ENCODE peak calls at places on chromosome 18, in nine cellular contexts. U, K, M, N, T, Y, F, V and G are unnamed samples.
A peak's percentile ranks its signal among the peaks of the same experiment; 100 is the strongest.

GRCh38 chr18:75439356-75439755 is 11.9 kb upstream of the SMIM21 start:
- DNase-seq in U (no peak), K (no peak), M (no peak), N (no peak), T (no peak), Y (no peak), F (no peak), V (no peak), G (no peak)

GRCh38 chr18:60740313-60740712 is 367.7 kb upstream of the MC4R start:
- DNase-seq in U (no peak), K (no peak), M (no peak), N (no peak), T (no peak), Y (no peak), F (no peak), V (no peak), G (no peak)

GRCh38 chr18:59514193-59514592 is 155.1 kb upstream of the LMAN1 start:
- DNase-seq in U (no peak), K (peak; percentile 33), M (no peak), N (peak; percentile 8), T (peak; percentile 71), Y (no peak), F (no peak), V (peak; percentile 76), G (no peak)

GRCh38 chr18:78538669-78539440 is 440.8 kb upstream of the SALL3 start:
- DNase-seq in U (no peak), K (no peak), M (no peak), N (no peak), T (no peak), Y (no peak), F (no peak), V (no peak), G (no peak)

GRCh38 chr18:35662293-35663062 is 80.9 kb downstream of the GALNT1 start:
- DNase-seq in U (peak; percentile 7), K (no peak), M (no peak), N (no peak), T (no peak), Y (no peak), F (no peak), V (no peak), G (no peak)

GRCh38 chr18:79416677-79417052 is 20.9 kb downstream of the NFATC1 start:
- DNase-seq in U (no peak), K (no peak), M (no peak), N (no peak), T (no peak), Y (no peak), F (no peak), V (no peak), G (no peak)

GRCh38 chr18:7576685-7577084 is 9.6 kb downstream of the PTPRM start:
- DNase-seq in U (no peak), K (no peak), M (no peak), N (no peak), T (no peak), Y (peak; percentile 34), F (no peak), V (no peak), G (no peak)

GRCh38 chr18:48828713-48829442 is 121.9 kb downstream of the SMAD7 start:
- DNase-seq in U (no peak), K (peak; percentile 30), M (no peak), N (peak; percentile 21), T (peak; percentile 58), Y (no peak), F (no peak), V (no peak), G (no peak)

GRCh38 chr18:52310651-52311050 is 29.3 kb upstream of the DCC start:
- DNase-seq in U (no peak), K (no peak), M (no peak), N (no peak), T (no peak), Y (no peak), F (no peak), V (no peak), G (no peak)

GRCh38 chr18:53991202-53991601 is 233.3 kb downstream of the MBD2 start:
- DNase-seq in U (no peak), K (no peak), M (no peak), N (no peak), T (no peak), Y (peak; percentile 60), F (no peak), V (no peak), G (no peak)

GRCh38 chr18:9469700-9470099 is 5.6 kb upstream of the RALBP1 start:
- DNase-seq in U (no peak), K (no peak), M (no peak), N (no peak), T (no peak), Y (peak; percentile 52), F (no peak), V (no peak), G (no peak)

GRCh38 chr18:36772339-36772738 is 56.5 kb downstream of the TPGS2 start:
- DNase-seq in U (no peak), K (no peak), M (no peak), N (no peak), T (no peak), Y (no peak), F (no peak), V (no peak), G (no peak)

GRCh38 chr18:12359515-12359927 is 17.5 kb downstream of the AFG3L2 start:
- DNase-seq in U (no peak), K (no peak), M (no peak), N (no peak), T (no peak), Y (peak; percentile 30), F (no peak), V (no peak), G (no peak)

GRCh38 chr18:7914834-7915670 is 347.9 kb downstream of the PTPRM start:
- DNase-seq in U (no peak), K (no peak), M (no peak), N (no peak), T (no peak), Y (no peak), F (no peak), V (no peak), G (no peak)